ENCODE peak calls at places on chromosomes 2 and 18, in five cellular contexts. N, R, D, G and Y are unnamed samples.

GRCh38 chr2:46958431-46959017 is 42.9 kb upstream of the MCFD2 start:
- DNase-seq in G (no peak), D (no peak), N (no peak), R (no peak), Y (no peak)

GRCh38 chr18:7488571-7488970 is 78.5 kb upstream of the PTPRM start:
- DNase-seq in D (no peak), R (no peak), G (no peak), N (no peak), Y (no peak)

GRCh38 chr18:75489493-75490190 is 62.1 kb upstream of the SMIM21 start:
- DNase-seq in N (peak; percentile 95), D (no peak), R (peak; percentile 83), G (no peak), Y (peak; percentile 80)

GRCh38 chr2:32825291-32825712 is 121.5 kb upstream of the LTBP1 start:
- DNase-seq in R (no peak), N (peak; percentile 44), D (no peak), G (no peak), Y (peak; percentile 74)

GRCh38 chr2:101147971-101148370 is 3.2 kb downstream of the TBC1D8 start:
- DNase-seq in R (no peak), N (no peak), D (no peak), G (no peak), Y (no peak)

GRCh38 chr2:68135448-68136320 is 22.0 kb upstream of the PNO1 start:
- DNase-seq in R (no peak), G (no peak), D (no peak), N (no peak), Y (no peak)

GRCh38 chr2:164810843-164811242 is 30.8 kb downstream of the COBLL1 start:
- DNase-seq in D (no peak), R (no peak), N (no peak), G (no peak), Y (peak; percentile 63)

GRCh38 chr18:44986933-44987332 is 306.2 kb downstream of the SETBP1 start:
- DNase-seq in R (no peak), D (no peak), N (no peak), G (no peak), Y (no peak)

GRCh38 chr2:205772983-205773382 is 90.7 kb downstream of the NRP2 start:
- DNase-seq in G (no peak), D (no peak), R (no peak), N (no peak), Y (peak; percentile 7)

GRCh38 chr18:79626905-79627749 is 52.5 kb upstream of the CTDP1 start:
- DNase-seq in D (no peak), R (no peak), G (no peak), N (no peak), Y (no peak)

GRCh38 chr2:176827269-176827668 is 385.3 kb upstream of the HNRNPA3 start:
- DNase-seq in D (no peak), N (no peak), G (no peak), R (no peak), Y (no peak)

GRCh38 chr2:18455256-18455862 is 105.1 kb downstream of the RDH14 start:
- DNase-seq in G (no peak), N (peak; percentile 62), D (no peak), R (peak; percentile 24), Y (peak; percentile 17)

GRCh38 chr2:222686086-222686750 is 14.8 kb downstream of the MOGAT1 start:
- DNase-seq in R (no peak), G (no peak), N (no peak), D (no peak), Y (no peak)

GRCh38 chr2:37648316-37649011 is 23.0 kb downstream of the CDC42EP3 start:
- DNase-seq in R (no peak), G (peak; percentile 44), D (no peak), N (no peak), Y (no peak)

GRCh38 chr18:49447810-49448745 is 12.4 kb downstream of the DYM start:
- DNase-seq in D (no peak), N (peak; percentile 59), R (peak; percentile 1), G (no peak), Y (peak; percentile 82)

GRCh38 chr2:149355712-149356422 is 25.5 kb downstream of the LYPD6 start:
- DNase-seq in D (no peak), G (no peak), N (no peak), R (no peak), Y (no peak)

GRCh38 chr2:8169443-8169842 is 512.4 kb upstream of the ID2 start:
- DNase-seq in D (no peak), G (no peak), R (no peak), N (peak; percentile 93), Y (peak; percentile 51)

GRCh38 chr2:27833931-27834330 is 56.3 kb downstream of the RBKS start:
- DNase-seq in N (peak; percentile 46), G (no peak), D (no peak), R (no peak), Y (no peak)

GRCh38 chr2:10839813-10840212 is 27.2 kb upstream of the PDIA6 start:
- DNase-seq in N (peak; percentile 12), R (no peak), G (no peak), D (no peak), Y (peak; percentile 30)

GRCh38 chr2:149129433-149129832 is 90.9 kb downstream of the LYPD6B start:
- DNase-seq in R (no peak), N (peak; percentile 64), D (no peak), G (no peak), Y (no peak)

GRCh38 chr2:239730897-239731296 is 294.2 kb downstream of the NDUFA10 start:
- DNase-seq in R (no peak), D (no peak), G (no peak), N (no peak), Y (no peak)

GRCh38 chr18:3538456-3538855 is 88.5 kb downstream of the TGIF1 start:
- DNase-seq in G (no peak), R (no peak), D (no peak), N (no peak), Y (no peak)

GRCh38 chr2:127084611-127085031 is 22.3 kb downstream of the BIN1 start:
- DNase-seq in G (no peak), N (peak; percentile 37), R (no peak), D (no peak), Y (no peak)

GRCh38 chr2:11695576-11695975 is 25.6 kb upstream of the NTSR2 start:
- DNase-seq in N (no peak), G (no peak), R (no peak), D (no peak), Y (no peak)

GRCh38 chr2:172083725-172084483 is 1.4 kb upstream of the DLX1 start:
- DNase-seq in R (no peak), N (no peak), G (no peak), D (peak; percentile 21), Y (no peak)

GRCh38 chr2:170155022-170155722 is 22.8 kb upstream of the MYO3B start:
- DNase-seq in R (no peak), N (peak; percentile 72), G (no peak), D (peak; percentile 54), Y (no peak)

GRCh38 chr2:190216829-190217228 is 102.8 kb downstream of the HIBCH start:
- DNase-seq in D (no peak), R (no peak), G (no peak), N (peak; percentile 11), Y (peak; percentile 20)

GRCh38 chr2:135843671-135844070 is 6.7 kb upstream of the LCT start:
- DNase-seq in G (no peak), N (no peak), D (no peak), R (no peak), Y (no peak)

GRCh38 chr2:135845997-135846396 is 9.0 kb upstream of the LCT start:
- DNase-seq in G (no peak), R (no peak), N (no peak), D (no peak), Y (no peak)

GRCh38 chr2:135849087-135849486 is 12.1 kb upstream of the LCT start:
- DNase-seq in G (no peak), R (no peak), N (no peak), D (no peak), Y (no peak)

GRCh38 chr2:135844285-135844985 is 7.5 kb upstream of the LCT start:
- DNase-seq in N (no peak), D (no peak), G (no peak), R (no peak), Y (no peak)

GRCh38 chr2:135845257-135845656 is 8.3 kb upstream of the LCT start:
- DNase-seq in D (no peak), N (no peak), G (no peak), R (no peak), Y (no peak)
- TF ChIP-seq CTCF in D (no peak), N (no peak), G (no peak), R (no peak), Y (no peak)

DNA sequence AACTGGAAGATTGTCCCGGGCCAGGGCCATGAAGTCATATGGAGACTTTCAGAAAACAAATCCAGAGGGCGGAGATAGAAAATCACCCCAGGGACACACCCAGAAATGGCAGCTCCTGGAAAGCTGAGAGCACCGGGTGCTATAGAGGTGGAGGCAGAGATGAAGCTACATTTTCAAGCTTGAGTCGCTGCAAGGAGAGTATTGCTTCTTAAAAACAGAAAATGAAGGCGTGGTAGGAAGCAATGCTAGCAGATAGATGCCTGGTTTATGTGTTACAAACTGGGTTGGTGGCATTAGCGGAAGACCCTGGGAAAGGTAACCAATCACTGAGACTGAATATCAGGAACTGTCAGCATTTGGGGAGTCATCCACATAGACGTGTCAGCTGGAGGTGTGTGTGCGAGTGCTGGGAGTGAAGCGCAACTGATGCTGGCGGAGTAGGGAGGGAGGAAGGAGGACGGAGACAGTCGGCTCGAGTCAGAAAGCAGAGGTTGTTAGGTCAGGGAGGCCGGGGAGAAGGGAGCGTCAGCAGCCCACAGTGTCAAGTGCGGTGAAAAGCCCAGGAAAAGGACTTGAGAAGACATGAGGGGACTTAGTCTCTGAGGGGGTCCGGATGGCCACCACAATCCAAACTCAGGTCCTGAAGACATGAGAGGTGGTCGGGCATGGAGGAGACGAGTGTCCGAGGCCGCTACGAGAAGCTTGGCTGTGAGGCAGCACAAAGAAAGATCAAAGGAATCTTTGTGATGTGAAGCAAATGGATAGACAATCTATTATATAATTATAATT is 45.4 kb downstream of the C18orf63 start:
- DNase-seq in N (no peak), R (no peak), G (no peak), D (no peak), Y (no peak)
- TF ChIP-seq CTCF in N (no peak), R (no peak), G (no peak), D (no peak), Y (no peak)

GRCh38 chr18:54102123-54102522 is 122.3 kb downstream of the MBD2 start:
- DNase-seq in N (no peak), D (no peak), R (no peak), G (no peak), Y (no peak)
- TF ChIP-seq CTCF in N (no peak), D (no peak), R (no peak), G (no peak), Y (no peak)

DNA sequence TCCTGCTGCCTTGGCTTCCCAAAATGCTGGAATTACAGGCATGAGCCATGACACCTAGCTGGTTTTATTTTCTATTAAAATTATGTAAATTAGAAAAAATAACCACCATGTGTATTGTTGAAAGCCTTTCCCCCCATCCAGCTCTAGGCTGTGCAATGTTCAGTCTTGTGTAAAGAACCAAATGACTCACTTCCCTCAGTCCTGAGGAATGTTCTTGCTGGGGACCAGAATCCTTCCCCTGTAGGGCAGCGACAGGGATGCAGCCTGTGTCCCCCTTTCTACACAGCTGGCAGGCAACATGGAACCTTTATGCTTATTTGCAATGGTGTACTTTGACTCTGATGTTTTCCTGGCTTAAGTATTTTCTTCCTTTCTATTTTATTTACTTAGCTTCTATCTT is 29.4 kb downstream of the AOX1 start:
- DNase-seq in R (peak; percentile 55), N (peak; percentile 74), D (no peak), G (no peak), Y (peak; percentile 80)
- TF ChIP-seq CTCF in R (no peak), N (no peak), D (no peak), G (no peak), Y (no peak)